ENCODE peak calls at places on chromosome 1, in four cellular contexts. P is HepG2, C is H1, Q is K562. W is an unnamed sample.

GRCh38 chr1:57908471-57908870 is 484.6 kb upstream of the DAB1 start:
- DNase-seq in P (no peak), C (no peak), Q (no peak), W (no peak)

GRCh38 chr1:9280015-9280860 is 12.5 kb upstream of the SPSB1 start:
- DNase-seq in Q (peak), P (peak), C (no peak), W (no peak)

GRCh38 chr1:94552071-94552586 is 10.6 kb upstream of the F3 start:
- DNase-seq in P (peak), Q (no peak), C (no peak), W (no peak)

GRCh38 chr1:92441316-92442311 is 45.1 kb downstream of the GFI1 start:
- DNase-seq in P (peak), Q (peak), C (peak), W (peak)

GRCh38 chr1:235763962-235764361 is 102.7 kb downstream of the LYST start:
- DNase-seq in Q (no peak), C (no peak), P (no peak), W (no peak)

GRCh38 chr1:116766616-116767469 is 12.6 kb downstream of the CD2 start:
- DNase-seq in P (no peak), Q (no peak), C (no peak), W (no peak)

GRCh38 chr1:162136760-162137537 is 67.5 kb downstream of the NOS1AP start:
- DNase-seq in C (no peak), P (peak), Q (no peak), W (no peak)

GRCh38 chr1:246569248-246570238 is 3.3 kb downstream of the CNST start:
- DNase-seq in Q (peak), P (no peak), C (no peak), W (no peak)

GRCh38 chr1:59549903-59550302 is 253.0 kb downstream of the FGGY start:
- DNase-seq in Q (no peak), C (no peak), P (peak), W (no peak)

GRCh38 chr1:11280719-11281376 is 7.8 kb downstream of the UBIAD1 start:
- DNase-seq in Q (no peak), C (no peak), P (no peak), W (no peak)

GRCh38 chr1:58618303-58618702 is 41.3 kb upstream of the TACSTD2 start:
- DNase-seq in C (no peak), P (no peak), Q (no peak), W (no peak)

GRCh38 chr1:219067350-219067712 is 106.3 kb upstream of the LYPLAL1 start:
- DNase-seq in C (no peak), Q (no peak), P (no peak), W (no peak)

GRCh38 chr1:92439291-92439690 is 47.4 kb downstream of the GFI1 start:
- DNase-seq in P (no peak), Q (no peak), C (no peak), W (no peak)

GRCh38 chr1:228363686-228364067 is 43.0 kb downstream of the TRIM11 start:
- DNase-seq in Q (no peak), C (no peak), P (no peak), W (peak)

GRCh38 chr1:181423301-181423918 is 59.9 kb upstream of the CACNA1E start:
- DNase-seq in P (peak), C (peak), Q (peak), W (peak)

GRCh38 chr1:231803353-231803752 is 176.8 kb downstream of the DISC1 start:
- DNase-seq in C (no peak), Q (no peak), P (no peak), W (no peak)

GRCh38 chr1:165793951-165794350 is 25.3 kb upstream of the TMCO1 start:
- DNase-seq in C (no peak), Q (no peak), P (no peak), W (no peak)

GRCh38 chr1:247209306-247209900 is 37.6 kb upstream of the ZNF124 start:
- DNase-seq in Q (peak), P (no peak), C (no peak), W (no peak)

GRCh38 chr1:15958111-15958510 is 17.8 kb downstream of the ZBTB17 start:
- DNase-seq in C (no peak), P (no peak), Q (no peak), W (no peak)

GRCh38 chr1:21921100-21921875 is 15.8 kb downstream of the HSPG2 start:
- DNase-seq in C (no peak), Q (peak), P (peak), W (no peak)

GRCh38 chr1:23807453-23807852 is 6.9 kb upstream of the GALE start:
- DNase-seq in P (no peak), Q (peak), C (no peak), W (no peak)

GRCh38 chr1:64854674-64855073 is 109.8 kb downstream of the RAVER2 start:
- DNase-seq in C (no peak), Q (no peak), P (no peak), W (no peak)

GRCh38 chr1:23394176-23394575 is 24.5 kb upstream of the ZNF436 start:
- DNase-seq in P (no peak), C (no peak), Q (no peak), W (no peak)

GRCh38 chr1:52139817-52140540 is 1.9 kb upstream of the ZFYVE9 start:
- DNase-seq in C (no peak), P (no peak), Q (no peak), W (no peak)

GRCh38 chr1:181662606-181663005 is 179.3 kb downstream of the CACNA1E start:
- DNase-seq in P (no peak), C (no peak), Q (no peak), W (no peak)

DNA sequence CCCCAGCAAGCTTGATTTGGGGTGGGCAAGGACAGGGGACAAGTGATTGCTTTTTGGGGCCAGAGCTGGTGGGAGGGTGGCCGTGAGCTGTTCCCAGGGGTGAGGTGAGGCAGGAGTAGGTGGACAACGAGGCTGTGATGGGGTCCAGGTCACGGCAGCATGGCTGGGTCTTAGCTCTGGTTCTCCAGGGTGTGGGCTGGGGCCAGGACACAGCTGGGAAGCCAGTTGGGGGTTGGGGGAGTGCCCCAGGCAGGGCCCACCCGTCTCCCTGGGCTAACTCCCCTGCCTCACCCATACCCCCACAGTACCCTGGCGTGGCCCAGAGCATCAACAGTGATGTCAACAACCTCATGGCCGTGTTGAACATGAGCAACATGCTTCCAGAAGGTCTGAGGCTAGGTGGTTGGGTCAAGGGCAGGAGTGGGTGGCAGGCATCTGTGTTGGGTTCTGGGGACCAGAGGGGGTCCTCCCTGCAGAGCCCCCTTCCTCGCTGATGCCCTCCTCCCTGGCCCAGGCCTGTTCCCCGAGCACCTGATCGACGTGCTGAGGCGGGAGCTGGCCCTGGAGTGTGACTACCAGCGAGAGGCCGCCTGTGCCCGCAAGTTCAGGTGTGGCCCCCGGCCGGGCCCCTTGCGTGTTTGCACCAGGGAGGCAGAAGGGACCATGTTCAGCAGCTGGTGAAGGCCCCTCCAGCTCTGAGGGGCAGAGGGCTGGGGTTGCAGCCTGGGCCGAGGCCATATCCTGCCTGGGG is 43.3 kb downstream of the COQ8A start:
- DNase-seq in P (no peak), Q (no peak), C (no peak), W (no peak)
- TF ChIP-seq JUN in P (no peak), Q (no peak), C (no peak), W (no peak)

GRCh38 chr1:47870480-47870879 is 126.7 kb downstream of the TRABD2B start:
- DNase-seq in C (no peak), Q (no peak), P (no peak), W (no peak)

GRCh38 chr1:47866631-47867446 is 130.3 kb downstream of the TRABD2B start:
- DNase-seq in Q (no peak), P (peak), C (no peak), W (no peak)

GRCh38 chr1:47867447-47868347 is 129.5 kb downstream of the TRABD2B start:
- DNase-seq in Q (no peak), P (peak), C (no peak), W (no peak)

GRCh38 chr1:47868348-47868676 is 128.9 kb downstream of the TRABD2B start:
- DNase-seq in C (no peak), P (no peak), Q (no peak), W (no peak)

DNA sequence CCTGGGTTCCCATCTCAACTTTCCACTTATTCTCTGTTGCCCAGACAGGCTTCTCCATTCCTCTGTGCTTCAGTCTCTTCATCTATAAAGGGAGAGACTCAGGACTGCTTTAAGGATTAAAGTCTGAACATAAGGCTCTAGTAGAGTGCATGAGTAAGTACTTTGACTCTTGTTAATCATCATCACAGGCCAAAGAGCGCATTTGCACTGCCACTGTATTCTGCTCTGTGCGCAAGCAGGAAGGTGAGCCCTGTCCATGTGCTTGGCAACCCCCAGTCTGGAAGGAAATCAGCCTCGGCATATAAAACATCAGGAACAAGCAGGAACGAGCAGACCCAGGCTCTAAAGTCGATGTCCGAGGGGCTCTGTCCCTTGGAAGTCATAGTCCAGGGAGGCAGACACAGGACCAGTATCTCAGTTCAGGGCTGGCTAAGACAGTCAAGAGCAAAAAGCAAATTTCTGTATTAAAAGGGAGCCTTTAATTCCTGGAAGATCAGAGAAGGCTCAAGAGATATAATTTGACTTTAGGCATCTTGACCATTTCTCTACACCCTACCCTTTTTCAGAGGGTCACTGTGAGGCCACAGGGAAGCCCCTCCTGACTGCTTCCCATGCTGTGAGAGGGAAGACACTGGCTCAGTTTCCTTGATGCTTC is 131.2 kb downstream of the TRABD2B start:
- DNase-seq in Q (no peak), P (peak), C (no peak), W (no peak)
- TF ChIP-seq ATF2 in Q (no peak), P (peak), C (no peak), W (no peak)

GRCh38 chr1:1397839-1398523 is 1.2 kb downstream of the CCNL2 start:
- DNase-seq in P (peak), Q (peak), C (no peak), W (no peak)
- TF ChIP-seq JUN in P (no peak), Q (no peak), C (no peak), W (no peak)

DNA sequence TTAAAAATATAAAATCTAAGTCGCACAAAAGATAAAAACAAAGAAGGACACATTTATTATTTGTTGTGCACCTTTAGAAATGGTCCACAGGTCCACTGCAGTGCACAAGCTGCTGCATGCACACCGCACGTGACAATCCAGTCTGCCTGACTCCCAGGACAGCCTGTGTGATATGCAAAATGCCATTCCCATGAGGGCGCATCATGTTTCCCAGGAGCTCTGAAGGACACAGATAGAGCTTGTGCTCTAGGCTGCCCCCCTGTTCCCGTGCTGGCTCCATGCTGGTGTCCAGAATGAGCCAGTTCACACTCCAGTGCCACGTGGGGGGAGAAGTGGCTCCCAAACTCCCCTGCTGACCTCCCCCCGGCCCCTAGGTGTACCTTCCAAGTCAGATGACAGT is 26.5 kb downstream of the RAB7B start:
- DNase-seq in P (peak), Q (no peak), C (no peak), W (peak)
- TF ChIP-seq ATF2 in P (no peak), Q (no peak), C (no peak), W (no peak)

GRCh38 chr1:239179001-239179400 is 207.4 kb upstream of the CHRM3 start:
- DNase-seq in Q (no peak), C (no peak), P (no peak), W (no peak)
- TF ChIP-seq JUN in Q (no peak), C (no peak), P (no peak), W (no peak)

GRCh38 chr1:207603777-207604176 is 41.2 kb upstream of the CR1L start:
- DNase-seq in C (no peak), P (peak), Q (peak), W (no peak)
- TF ChIP-seq ATF2 in C (no peak), P (peak), Q (no peak), W (no peak)

GRCh38 chr1:36203554-36204346 is 20.5 kb upstream of the THRAP3 start:
- DNase-seq in Q (no peak), P (no peak), C (no peak), W (no peak)

GRCh38 chr1:36204347-36204909 is 19.8 kb upstream of the THRAP3 start:
- DNase-seq in P (no peak), C (no peak), Q (no peak), W (no peak)

GRCh38 chr1:36208978-36209708 is 15.1 kb upstream of the THRAP3 start:
- DNase-seq in P (no peak), Q (peak), C (no peak), W (no peak)

GRCh38 chr1:36206323-36206858 is 17.9 kb upstream of the THRAP3 start:
- DNase-seq in P (no peak), Q (no peak), C (no peak), W (no peak)

DNA sequence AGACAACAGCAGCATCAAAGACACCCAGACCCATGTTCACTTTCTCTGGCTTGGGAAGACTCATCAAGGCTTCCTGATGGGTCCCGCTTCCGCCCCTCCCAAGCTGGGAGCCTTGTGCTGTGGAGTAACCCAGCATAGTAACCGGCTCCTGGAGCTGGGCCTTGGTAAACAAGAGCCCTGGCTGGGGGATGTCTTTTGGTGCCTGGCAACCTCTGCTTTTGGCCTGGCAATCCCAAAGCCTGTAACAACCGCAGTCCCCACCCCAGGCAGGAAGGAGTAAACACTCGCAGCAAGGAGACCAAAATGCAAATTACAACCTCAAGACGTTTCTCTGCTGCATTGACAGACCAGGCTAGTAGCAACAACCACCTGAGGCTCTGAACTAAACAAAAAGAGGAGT is 16.9 kb upstream of the THRAP3 start:
- DNase-seq in C (no peak), Q (no peak), P (no peak), W (peak)
- TF ChIP-seq JUN in C (no peak), Q (no peak), P (no peak), W (no peak)

DNA sequence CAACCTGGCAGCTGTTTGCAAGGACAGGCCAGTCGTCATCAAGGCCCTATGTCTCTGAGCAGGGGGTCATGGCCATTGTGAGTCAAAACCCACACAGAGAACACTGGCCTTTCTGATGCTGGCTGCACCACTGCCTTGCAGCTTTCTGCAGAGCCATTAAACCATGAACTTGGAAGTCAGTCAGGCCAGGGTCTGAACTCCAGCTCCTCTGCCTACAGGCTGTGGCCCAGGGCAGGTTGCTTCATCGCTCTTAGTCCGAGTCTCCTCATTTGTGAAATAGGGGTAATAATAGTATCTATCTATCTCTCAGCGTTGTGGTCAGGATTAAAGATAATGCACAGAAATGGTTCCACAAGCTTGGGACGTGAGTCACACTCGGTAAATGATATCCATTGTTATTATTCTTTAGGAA is 35.8 kb upstream of the HIVEP3 start:
- DNase-seq in C (peak), Q (no peak), P (no peak), W (peak)
- TF ChIP-seq ATF2 in C (no peak), Q (no peak), P (no peak), W (no peak)